ENCODE peak calls at places on chromosomes 5 and 9, in ten cellular contexts. One of them, this sample, is unnamed.

GRCh38 chr5:180127682-180128670 is 56.4 kb upstream of the RNF130 start:
- DNase-seq in mucosa of gallbladder: peak; percentile 8
- DNase-seq in AML-193: no peak
- DNase-seq in stimulated activated CD4-positive, alpha-beta T cell treated with anti-CD3 and anti-CD28 coated beads, Interleukin-4, amount 100 ng/mL, for 1 hour: no peak
- DNase-seq in activated CD8-positive, alpha-beta T cell treated with anti-CD3 and anti-CD28 coated beads for 36 hours: no peak
- DNase-seq in HTR-8/SVneo: no peak
- DNase-seq in aorta: peak; percentile 68
- DNase-seq in iPS-NIHi11: no peak
- DNase-seq in right lobe of liver: no peak
- DNase-seq in trophoblast cell: no peak
- DNase-seq in this sample: no peak

GRCh38 chr9:14670718-14671117 is 22.5 kb downstream of the ZDHHC21 start:
- DNase-seq in iPS-NIHi11: no peak
- DNase-seq in mucosa of gallbladder: no peak
- DNase-seq in aorta: no peak
- DNase-seq in trophoblast cell: no peak
- DNase-seq in activated CD8-positive, alpha-beta T cell treated with anti-CD3 and anti-CD28 coated beads for 36 hours: no peak
- DNase-seq in HTR-8/SVneo: no peak
- DNase-seq in stimulated activated CD4-positive, alpha-beta T cell treated with anti-CD3 and anti-CD28 coated beads, Interleukin-4, amount 100 ng/mL, for 1 hour: no peak
- DNase-seq in AML-193: no peak
- DNase-seq in right lobe of liver: no peak
- DNase-seq in this sample: no peak

GRCh38 chr9:132069046-132069898 is 10.4 kb downstream of the MED27 start:
- DNase-seq in activated CD8-positive, alpha-beta T cell treated with anti-CD3 and anti-CD28 coated beads for 36 hours: no peak
- DNase-seq in aorta: no peak
- DNase-seq in iPS-NIHi11: no peak
- DNase-seq in trophoblast cell: no peak
- DNase-seq in AML-193: no peak
- DNase-seq in mucosa of gallbladder: no peak
- DNase-seq in stimulated activated CD4-positive, alpha-beta T cell treated with anti-CD3 and anti-CD28 coated beads, Interleukin-4, amount 100 ng/mL, for 1 hour: no peak
- DNase-seq in right lobe of liver: no peak
- DNase-seq in HTR-8/SVneo: peak; percentile 5
- DNase-seq in this sample: no peak

GRCh38 chr5:87076931-87077330 is 190.8 kb upstream of the RASA1 start:
- DNase-seq in trophoblast cell: no peak
- DNase-seq in aorta: no peak
- DNase-seq in iPS-NIHi11: no peak
- DNase-seq in HTR-8/SVneo: no peak
- DNase-seq in mucosa of gallbladder: no peak
- DNase-seq in activated CD8-positive, alpha-beta T cell treated with anti-CD3 and anti-CD28 coated beads for 36 hours: no peak
- DNase-seq in right lobe of liver: no peak
- DNase-seq in AML-193: no peak
- DNase-seq in stimulated activated CD4-positive, alpha-beta T cell treated with anti-CD3 and anti-CD28 coated beads, Interleukin-4, amount 100 ng/mL, for 1 hour: no peak
- DNase-seq in this sample: no peak

GRCh38 chr5:96721351-96721970 is 59.3 kb downstream of the CAST start:
- DNase-seq in trophoblast cell: no peak
- DNase-seq in mucosa of gallbladder: no peak
- DNase-seq in HTR-8/SVneo: no peak
- DNase-seq in right lobe of liver: no peak
- DNase-seq in aorta: no peak
- DNase-seq in AML-193: no peak
- DNase-seq in activated CD8-positive, alpha-beta T cell treated with anti-CD3 and anti-CD28 coated beads for 36 hours: no peak
- DNase-seq in iPS-NIHi11: no peak
- DNase-seq in stimulated activated CD4-positive, alpha-beta T cell treated with anti-CD3 and anti-CD28 coated beads, Interleukin-4, amount 100 ng/mL, for 1 hour: no peak
- DNase-seq in this sample: no peak

GRCh38 chr5:179746872-179747271 is 14.2 kb downstream of the MAML1 start:
- DNase-seq in AML-193: no peak
- DNase-seq in activated CD8-positive, alpha-beta T cell treated with anti-CD3 and anti-CD28 coated beads for 36 hours: no peak
- DNase-seq in trophoblast cell: no peak
- DNase-seq in right lobe of liver: no peak
- DNase-seq in aorta: no peak
- DNase-seq in iPS-NIHi11: no peak
- DNase-seq in mucosa of gallbladder: no peak
- DNase-seq in HTR-8/SVneo: no peak
- DNase-seq in stimulated activated CD4-positive, alpha-beta T cell treated with anti-CD3 and anti-CD28 coated beads, Interleukin-4, amount 100 ng/mL, for 1 hour: no peak
- DNase-seq in this sample: no peak

GRCh38 chr5:34817558-34818351 is 21.2 kb upstream of the TTC23L start:
- DNase-seq in right lobe of liver: no peak
- DNase-seq in stimulated activated CD4-positive, alpha-beta T cell treated with anti-CD3 and anti-CD28 coated beads, Interleukin-4, amount 100 ng/mL, for 1 hour: no peak
- DNase-seq in aorta: no peak
- DNase-seq in mucosa of gallbladder: no peak
- DNase-seq in trophoblast cell: peak; percentile 69
- DNase-seq in HTR-8/SVneo: no peak
- DNase-seq in AML-193: no peak
- DNase-seq in activated CD8-positive, alpha-beta T cell treated with anti-CD3 and anti-CD28 coated beads for 36 hours: no peak
- DNase-seq in iPS-NIHi11: no peak
- DNase-seq in this sample: no peak

GRCh38 chr9:69572611-69573010 is 99.6 kb downstream of the APBA1 start:
- DNase-seq in AML-193: no peak
- DNase-seq in right lobe of liver: no peak
- DNase-seq in mucosa of gallbladder: no peak
- DNase-seq in activated CD8-positive, alpha-beta T cell treated with anti-CD3 and anti-CD28 coated beads for 36 hours: no peak
- DNase-seq in aorta: no peak
- DNase-seq in stimulated activated CD4-positive, alpha-beta T cell treated with anti-CD3 and anti-CD28 coated beads, Interleukin-4, amount 100 ng/mL, for 1 hour: no peak
- DNase-seq in iPS-NIHi11: no peak
- DNase-seq in trophoblast cell: no peak
- DNase-seq in HTR-8/SVneo: no peak
- DNase-seq in this sample: no peak

GRCh38 chr5:90386099-90386710 is 23.4 kb downstream of the CETN3 start:
- DNase-seq in stimulated activated CD4-positive, alpha-beta T cell treated with anti-CD3 and anti-CD28 coated beads, Interleukin-4, amount 100 ng/mL, for 1 hour: no peak
- DNase-seq in right lobe of liver: no peak
- DNase-seq in activated CD8-positive, alpha-beta T cell treated with anti-CD3 and anti-CD28 coated beads for 36 hours: no peak
- DNase-seq in aorta: no peak
- DNase-seq in mucosa of gallbladder: no peak
- DNase-seq in trophoblast cell: no peak
- DNase-seq in AML-193: peak; percentile 38
- DNase-seq in iPS-NIHi11: no peak
- DNase-seq in HTR-8/SVneo: no peak
- DNase-seq in this sample: no peak

GRCh38 chr5:175658299-175659145 is 651 bp downstream of the HRH2 start:
- DNase-seq in iPS-NIHi11: peak; percentile 48
- DNase-seq in trophoblast cell: no peak
- DNase-seq in activated CD8-positive, alpha-beta T cell treated with anti-CD3 and anti-CD28 coated beads for 36 hours: peak; percentile 63
- DNase-seq in AML-193: peak; percentile 27
- DNase-seq in aorta: no peak
- DNase-seq in right lobe of liver: peak; percentile 43
- DNase-seq in stimulated activated CD4-positive, alpha-beta T cell treated with anti-CD3 and anti-CD28 coated beads, Interleukin-4, amount 100 ng/mL, for 1 hour: peak; percentile 46
- DNase-seq in mucosa of gallbladder: no peak
- DNase-seq in HTR-8/SVneo: no peak
- DNase-seq in this sample: peak; percentile 61

GRCh38 chr9:80040457-80040856 is 468.7 kb downstream of the TLE4 start:
- DNase-seq in AML-193: no peak
- DNase-seq in iPS-NIHi11: no peak
- DNase-seq in activated CD8-positive, alpha-beta T cell treated with anti-CD3 and anti-CD28 coated beads for 36 hours: no peak
- DNase-seq in mucosa of gallbladder: no peak
- DNase-seq in right lobe of liver: no peak
- DNase-seq in stimulated activated CD4-positive, alpha-beta T cell treated with anti-CD3 and anti-CD28 coated beads, Interleukin-4, amount 100 ng/mL, for 1 hour: no peak
- DNase-seq in trophoblast cell: no peak
- DNase-seq in aorta: no peak
- DNase-seq in HTR-8/SVneo: no peak
- DNase-seq in this sample: no peak

GRCh38 chr5:14265574-14265973 is 122.4 kb downstream of the TRIO start:
- DNase-seq in trophoblast cell: peak; percentile 71
- DNase-seq in aorta: no peak
- DNase-seq in right lobe of liver: no peak
- DNase-seq in HTR-8/SVneo: peak; percentile 94
- DNase-seq in mucosa of gallbladder: no peak
- DNase-seq in activated CD8-positive, alpha-beta T cell treated with anti-CD3 and anti-CD28 coated beads for 36 hours: no peak
- DNase-seq in AML-193: no peak
- DNase-seq in iPS-NIHi11: no peak
- DNase-seq in stimulated activated CD4-positive, alpha-beta T cell treated with anti-CD3 and anti-CD28 coated beads, Interleukin-4, amount 100 ng/mL, for 1 hour: no peak
- DNase-seq in this sample: no peak

GRCh38 chr5:3180610-3181009 is 415.0 kb upstream of the IRX1 start:
- DNase-seq in HTR-8/SVneo: no peak
- DNase-seq in trophoblast cell: no peak
- DNase-seq in right lobe of liver: no peak
- DNase-seq in activated CD8-positive, alpha-beta T cell treated with anti-CD3 and anti-CD28 coated beads for 36 hours: no peak
- DNase-seq in aorta: no peak
- DNase-seq in AML-193: no peak
- DNase-seq in iPS-NIHi11: no peak
- DNase-seq in mucosa of gallbladder: no peak
- DNase-seq in stimulated activated CD4-positive, alpha-beta T cell treated with anti-CD3 and anti-CD28 coated beads, Interleukin-4, amount 100 ng/mL, for 1 hour: no peak
- DNase-seq in this sample: no peak

GRCh38 chr9:37033753-37034319 is at the start of gene PAX5:
- DNase-seq in right lobe of liver: no peak
- DNase-seq in mucosa of gallbladder: no peak
- DNase-seq in stimulated activated CD4-positive, alpha-beta T cell treated with anti-CD3 and anti-CD28 coated beads, Interleukin-4, amount 100 ng/mL, for 1 hour: no peak
- DNase-seq in aorta: no peak
- DNase-seq in HTR-8/SVneo: no peak
- DNase-seq in activated CD8-positive, alpha-beta T cell treated with anti-CD3 and anti-CD28 coated beads for 36 hours: no peak
- DNase-seq in iPS-NIHi11: no peak
- DNase-seq in AML-193: no peak
- DNase-seq in trophoblast cell: no peak
- DNase-seq in this sample: no peak

GRCh38 chr9:91741529-91741928 is 208.5 kb downstream of the ROR2 start:
- DNase-seq in iPS-NIHi11: no peak
- DNase-seq in activated CD8-positive, alpha-beta T cell treated with anti-CD3 and anti-CD28 coated beads for 36 hours: no peak
- DNase-seq in mucosa of gallbladder: no peak
- DNase-seq in stimulated activated CD4-positive, alpha-beta T cell treated with anti-CD3 and anti-CD28 coated beads, Interleukin-4, amount 100 ng/mL, for 1 hour: no peak
- DNase-seq in HTR-8/SVneo: no peak
- DNase-seq in trophoblast cell: no peak
- DNase-seq in AML-193: no peak
- DNase-seq in aorta: no peak
- DNase-seq in right lobe of liver: no peak
- DNase-seq in this sample: no peak

GRCh38 chr9:106862115-106862945 is 636 bp upstream of the ZNF462 start:
- DNase-seq in stimulated activated CD4-positive, alpha-beta T cell treated with anti-CD3 and anti-CD28 coated beads, Interleukin-4, amount 100 ng/mL, for 1 hour: no peak
- DNase-seq in iPS-NIHi11: peak; percentile 45
- DNase-seq in right lobe of liver: peak; percentile 27
- DNase-seq in aorta: peak; percentile 74
- DNase-seq in activated CD8-positive, alpha-beta T cell treated with anti-CD3 and anti-CD28 coated beads for 36 hours: peak; percentile 6
- DNase-seq in trophoblast cell: peak; percentile 62
- DNase-seq in HTR-8/SVneo: peak; percentile 15
- DNase-seq in AML-193: no peak
- DNase-seq in mucosa of gallbladder: peak; percentile 27
- DNase-seq in this sample: no peak

GRCh38 chr5:172283862-172284274 is 304 bp upstream of the UBTD2 start:
- DNase-seq in right lobe of liver: peak; percentile 89
- DNase-seq in HTR-8/SVneo: peak; percentile 89
- DNase-seq in mucosa of gallbladder: peak; percentile 71
- DNase-seq in activated CD8-positive, alpha-beta T cell treated with anti-CD3 and anti-CD28 coated beads for 36 hours: peak; percentile 76
- DNase-seq in trophoblast cell: peak; percentile 64
- DNase-seq in AML-193: peak; percentile 66
- DNase-seq in aorta: peak; percentile 95
- DNase-seq in stimulated activated CD4-positive, alpha-beta T cell treated with anti-CD3 and anti-CD28 coated beads, Interleukin-4, amount 100 ng/mL, for 1 hour: peak; percentile 82
- DNase-seq in iPS-NIHi11: peak; percentile 98
- DNase-seq in this sample: peak; percentile 82

GRCh38 chr9:108800632-108801099 is 55.1 kb downstream of the ACTL7B start:
- DNase-seq in activated CD8-positive, alpha-beta T cell treated with anti-CD3 and anti-CD28 coated beads for 36 hours: no peak
- DNase-seq in aorta: no peak
- DNase-seq in HTR-8/SVneo: no peak
- DNase-seq in AML-193: no peak
- DNase-seq in iPS-NIHi11: no peak
- DNase-seq in stimulated activated CD4-positive, alpha-beta T cell treated with anti-CD3 and anti-CD28 coated beads, Interleukin-4, amount 100 ng/mL, for 1 hour: no peak
- DNase-seq in trophoblast cell: no peak
- DNase-seq in mucosa of gallbladder: no peak
- DNase-seq in right lobe of liver: no peak
- DNase-seq in this sample: no peak

GRCh38 chr9:34589656-34590375 is at the start of gene CNTFR:
- DNase-seq in mucosa of gallbladder: peak; percentile 47
- DNase-seq in activated CD8-positive, alpha-beta T cell treated with anti-CD3 and anti-CD28 coated beads for 36 hours: peak; percentile 31
- DNase-seq in stimulated activated CD4-positive, alpha-beta T cell treated with anti-CD3 and anti-CD28 coated beads, Interleukin-4, amount 100 ng/mL, for 1 hour: peak; percentile 26
- DNase-seq in trophoblast cell: no peak
- DNase-seq in AML-193: no peak
- DNase-seq in HTR-8/SVneo: no peak
- DNase-seq in aorta: peak; percentile 86
- DNase-seq in right lobe of liver: no peak
- DNase-seq in iPS-NIHi11: peak; percentile 83
- DNase-seq in this sample: peak; percentile 15

GRCh38 chr5:173420108-173420507 is 91.9 kb upstream of the STC2 start:
- DNase-seq in HTR-8/SVneo: no peak
- DNase-seq in trophoblast cell: no peak
- DNase-seq in aorta: no peak
- DNase-seq in mucosa of gallbladder: peak; percentile 20
- DNase-seq in stimulated activated CD4-positive, alpha-beta T cell treated with anti-CD3 and anti-CD28 coated beads, Interleukin-4, amount 100 ng/mL, for 1 hour: no peak
- DNase-seq in right lobe of liver: no peak
- DNase-seq in AML-193: no peak
- DNase-seq in activated CD8-positive, alpha-beta T cell treated with anti-CD3 and anti-CD28 coated beads for 36 hours: no peak
- DNase-seq in iPS-NIHi11: no peak
- DNase-seq in this sample: no peak

GRCh38 chr5:13860176-13860575 is 84.3 kb downstream of the DNAH5 start:
- DNase-seq in iPS-NIHi11: no peak
- DNase-seq in stimulated activated CD4-positive, alpha-beta T cell treated with anti-CD3 and anti-CD28 coated beads, Interleukin-4, amount 100 ng/mL, for 1 hour: no peak
- DNase-seq in AML-193: no peak
- DNase-seq in trophoblast cell: no peak
- DNase-seq in aorta: no peak
- DNase-seq in HTR-8/SVneo: no peak
- DNase-seq in mucosa of gallbladder: no peak
- DNase-seq in right lobe of liver: no peak
- DNase-seq in activated CD8-positive, alpha-beta T cell treated with anti-CD3 and anti-CD28 coated beads for 36 hours: no peak
- DNase-seq in this sample: no peak

This sample was measured in activated CD4-positive, alpha-beta memory T cell treated with anti-CD3 and anti-CD28 coated beads for 36 hours.